ENCODE peak calls at places on chromosomes 3 and 15, in four cellular contexts. C is pancreas, L is prostate gland, R is gastrocnemius medialis. E is an unnamed sample.

GRCh38 chr3:37968232-37968631 is 22.4 kb upstream of the VILL start:
- DNase-seq in R (no peak), L (no peak), C (no peak), E (no peak)

GRCh38 chr3:150449169-150449721 is 41.1 kb downstream of the TSC22D2 start:
- DNase-seq in R (no peak), C (no peak), L (no peak), E (no peak)

GRCh38 chr3:156492801-156493261 is 62.1 kb downstream of the SSR3 start:
- DNase-seq in C (no peak), R (no peak), L (no peak), E (no peak)

GRCh38 chr3:140365872-140366697 is 311.8 kb upstream of the TRIM42 start:
- DNase-seq in C (no peak), R (no peak), L (no peak), E (no peak)

GRCh38 chr15:67465196-67465952 is 55.6 kb upstream of the C15orf61 start:
- DNase-seq in C (no peak), L (peak), R (no peak), E (no peak)

GRCh38 chr3:196938124-196938523 is 4.2 kb downstream of the NCBP2 start:
- DNase-seq in C (no peak), L (no peak), R (no peak), E (no peak)

GRCh38 chr3:53702776-53703175 is 143.4 kb downstream of the CHDH start:
- DNase-seq in L (no peak), C (no peak), R (no peak), E (no peak)

GRCh38 chr3:184260571-184261269 is 633 bp downstream of the CAMK2N2 start:
- DNase-seq in R (no peak), L (no peak), C (peak), E (no peak)

GRCh38 chr3:72664576-72664975 is 183.7 kb downstream of the SHQ1 start:
- DNase-seq in C (no peak), L (no peak), R (no peak), E (no peak)

GRCh38 chr15:70522323-70522966 is 240.9 kb downstream of the UACA start:
- DNase-seq in C (no peak), L (no peak), R (no peak), E (no peak)

GRCh38 chr15:40105517-40106202 is 3.0 kb downstream of the BMF start:
- DNase-seq in L (no peak), R (no peak), C (no peak), E (no peak)

GRCh38 chr3:16060945-16061344 is 113.5 kb upstream of the GALNT15 start:
- DNase-seq in C (no peak), L (no peak), R (peak), E (no peak)

GRCh38 chr3:47910777-47911440 is 105.3 kb downstream of the MAP4 start:
- DNase-seq in R (peak), L (no peak), C (no peak), E (no peak)

GRCh38 chr3:27613846-27614500 is 108.2 kb downstream of the EOMES start:
- DNase-seq in C (no peak), R (no peak), L (no peak), E (no peak)

GRCh38 chr3:188219147-188219546 is 65.2 kb downstream of the LPP start:
- DNase-seq in L (no peak), R (no peak), C (no peak), E (no peak)

GRCh38 chr3:8600457-8600856 is 44.1 kb downstream of the SSUH2 start:
- DNase-seq in R (no peak), C (no peak), L (no peak), E (no peak)

GRCh38 chr15:67807141-67807540 is 18.2 kb upstream of the SKOR1 start:
- DNase-seq in L (no peak), C (no peak), R (no peak), E (no peak)

GRCh38 chr3:168722091-168722490 is 626.4 kb upstream of the GOLIM4 start:
- DNase-seq in C (no peak), R (no peak), L (no peak), E (no peak)

GRCh38 chr3:111151438-111151837 is 79.8 kb downstream of the NECTIN3 start:
- DNase-seq in R (no peak), C (no peak), L (no peak), E (no peak)

GRCh38 chr15:39946862-39947261 is 12.9 kb downstream of the EIF2AK4 start:
- DNase-seq in R (no peak), C (no peak), L (no peak), E (no peak)

GRCh38 chr15:24878153-24878552 is 76.6 kb upstream of the SNRPN start:
- DNase-seq in C (peak), L (peak), R (peak), E (no peak)

GRCh38 chr15:41691471-41691870 is 31.3 kb downstream of the MGA start:
- DNase-seq in L (no peak), C (no peak), R (no peak), E (no peak)

GRCh38 chr3:185995352-185995751 is 57.5 kb upstream of the TRA2B start:
- DNase-seq in R (no peak), L (no peak), C (no peak), E (no peak)

GRCh38 chr3:50673937-50674336 is 790 bp upstream of the DOCK3 start:
- DNase-seq in L (no peak), C (no peak), R (no peak), E (no peak)

GRCh38 chr3:177530908-177531307 is 333.6 kb upstream of the TBL1XR1 start:
- DNase-seq in R (no peak), L (no peak), C (no peak), E (no peak)

GRCh38 chr15:75666823-75667501 is 19.2 kb downstream of the SNX33 start:
- DNase-seq in R (peak), C (no peak), L (no peak), E (peak)

GRCh38 chr15:57821826-57822225 is 115.3 kb downstream of the POLR2M start:
- DNase-seq in R (no peak), C (no peak), L (no peak), E (no peak)

GRCh38 chr15:98174286-98174685 is 213.8 kb downstream of the ARRDC4 start:
- DNase-seq in L (no peak), C (no peak), R (no peak), E (no peak)

GRCh38 chr3:126245811-126246727 is 65.7 kb upstream of the ALDH1L1 start:
- DNase-seq in L (peak), C (no peak), R (peak), E (peak)

GRCh38 chr3:197248341-197248740 is 50.1 kb downstream of the DLG1 start:
- DNase-seq in C (no peak), R (no peak), L (no peak), E (no peak)

GRCh38 chr3:107508331-107508730 is 14.4 kb upstream of the BBX start:
- DNase-seq in C (no peak), R (no peak), L (no peak), E (no peak)

GRCh38 chr3:31486865-31487533 is 45.7 kb upstream of the STT3B start:
- DNase-seq in L (no peak), C (no peak), R (no peak), E (no peak)

GRCh38 chr15:52523192-52523591 is 5.5 kb downstream of the MYO5A start:
- DNase-seq in C (no peak), L (no peak), R (no peak), E (no peak)

GRCh38 chr3:18424862-18425640 is at the start of gene SATB1:
- DNase-seq in R (peak), L (peak), C (peak), E (peak)

GRCh38 chr15:61684749-61685467 is 375.3 kb downstream of the VPS13C start:
- DNase-seq in R (no peak), L (no peak), C (no peak), E (no peak)

GRCh38 chr15:91892417-91892816 is 38.9 kb downstream of the SLCO3A1 start:
- DNase-seq in R (no peak), L (no peak), C (no peak), E (no peak)

GRCh38 chr3:177481329-177481728 is 284.0 kb upstream of the TBL1XR1 start:
- DNase-seq in C (no peak), R (no peak), L (no peak), E (no peak)

GRCh38 chr3:188179006-188179966 is 25.3 kb downstream of the LPP start:
- DNase-seq in R (peak), C (no peak), L (peak), E (no peak)

GRCh38 chr3:113214917-113215595 is 3.7 kb downstream of the BOC start:
- DNase-seq in L (no peak), R (no peak), C (no peak), E (no peak)

GRCh38 chr3:186589115-186589514 is 18.6 kb downstream of the DNAJB11 start:
- DNase-seq in C (no peak), L (no peak), R (no peak), E (no peak)

GRCh38 chr15:50777045-50777444 is 11.5 kb upstream of the SPPL2A start:
- DNase-seq in R (no peak), C (no peak), L (no peak), E (no peak)
- TF ChIP-seq CTCF in R (no peak), C (no peak), L (no peak), E (peak)

DNA sequence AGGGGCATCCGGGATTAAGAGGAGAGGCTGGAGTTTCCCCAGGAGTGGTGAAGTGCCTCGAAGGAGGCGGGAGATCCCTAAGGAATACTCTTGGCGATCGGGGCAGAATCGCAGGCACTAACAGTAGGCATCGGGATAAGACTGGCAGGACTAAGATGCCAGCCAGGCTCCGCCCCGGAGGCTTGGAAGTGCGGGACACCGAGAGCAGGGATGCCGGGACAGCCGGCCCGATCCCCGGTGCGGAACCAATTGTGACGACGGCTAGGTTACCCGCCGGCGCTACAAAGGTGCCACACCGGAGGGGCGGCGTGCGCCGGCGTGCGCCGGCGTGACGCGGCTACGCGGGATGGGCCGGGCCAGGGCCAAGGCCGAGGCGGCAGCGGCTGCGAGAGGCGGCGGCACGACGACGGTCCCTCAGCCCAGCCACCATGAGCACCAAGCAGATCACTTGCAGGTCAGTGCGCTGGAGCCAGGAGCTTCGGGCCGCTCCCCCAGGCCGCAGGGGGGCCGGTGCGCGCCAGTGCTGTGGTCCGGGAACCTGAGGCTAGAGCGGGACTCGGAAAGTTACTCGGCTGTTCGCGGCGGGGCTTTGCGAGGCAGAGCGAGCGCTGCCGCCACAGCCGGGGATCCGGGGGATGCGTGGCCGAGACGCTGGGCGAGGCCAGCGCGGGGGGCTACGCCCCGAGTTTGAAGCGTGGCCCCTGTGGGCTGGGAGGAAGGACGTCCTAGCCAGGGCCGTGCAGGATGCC is at the start of gene MKRN2:
- DNase-seq in R (peak), C (peak), L (peak), E (peak)
- TF ChIP-seq CTCF in R (no peak), C (no peak), L (no peak), E (no peak)

GRCh38 chr3:98574157-98574556 is 19.3 kb downstream of the CPOX start:
- DNase-seq in L (no peak), R (no peak), C (no peak), E (no peak)

GRCh38 chr3:98567646-98568280 is 25.6 kb downstream of the CPOX start:
- DNase-seq in C (no peak), R (no peak), L (no peak), E (no peak)

GRCh38 chr3:98568402-98568801 is 25.0 kb downstream of the CPOX start:
- DNase-seq in L (no peak), R (no peak), C (no peak), E (no peak)

GRCh38 chr3:98577178-98577895 is 16.1 kb downstream of the CPOX start:
- DNase-seq in C (no peak), R (no peak), L (no peak), E (no peak)

DNA sequence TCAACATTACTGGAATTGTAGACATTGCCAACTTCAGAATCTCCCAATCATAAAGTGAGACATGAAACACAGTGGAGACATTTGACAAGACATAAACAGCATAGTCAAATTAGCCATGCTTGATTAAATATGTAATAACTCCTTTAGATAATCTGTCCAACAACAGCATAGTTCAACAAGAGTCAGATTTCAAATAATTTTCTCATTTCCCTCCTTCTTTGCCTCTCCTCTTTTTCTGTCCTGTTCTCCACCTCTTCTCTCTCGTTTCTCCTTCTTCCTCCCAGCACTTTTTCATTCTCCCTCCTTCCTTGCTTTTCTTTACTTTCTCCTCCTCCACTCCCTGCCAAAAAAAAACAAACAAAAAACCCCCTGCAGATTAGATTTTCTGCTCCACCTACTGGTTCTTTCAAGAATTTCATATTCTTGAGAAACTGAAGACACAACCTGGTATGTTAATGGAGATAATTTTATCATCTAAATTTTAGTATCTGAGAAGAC is 20.1 kb downstream of the CPOX start:
- DNase-seq in L (no peak), R (no peak), C (no peak), E (no peak)
- TF ChIP-seq CTCF in L (peak), R (no peak), C (no peak), E (peak)

DNA sequence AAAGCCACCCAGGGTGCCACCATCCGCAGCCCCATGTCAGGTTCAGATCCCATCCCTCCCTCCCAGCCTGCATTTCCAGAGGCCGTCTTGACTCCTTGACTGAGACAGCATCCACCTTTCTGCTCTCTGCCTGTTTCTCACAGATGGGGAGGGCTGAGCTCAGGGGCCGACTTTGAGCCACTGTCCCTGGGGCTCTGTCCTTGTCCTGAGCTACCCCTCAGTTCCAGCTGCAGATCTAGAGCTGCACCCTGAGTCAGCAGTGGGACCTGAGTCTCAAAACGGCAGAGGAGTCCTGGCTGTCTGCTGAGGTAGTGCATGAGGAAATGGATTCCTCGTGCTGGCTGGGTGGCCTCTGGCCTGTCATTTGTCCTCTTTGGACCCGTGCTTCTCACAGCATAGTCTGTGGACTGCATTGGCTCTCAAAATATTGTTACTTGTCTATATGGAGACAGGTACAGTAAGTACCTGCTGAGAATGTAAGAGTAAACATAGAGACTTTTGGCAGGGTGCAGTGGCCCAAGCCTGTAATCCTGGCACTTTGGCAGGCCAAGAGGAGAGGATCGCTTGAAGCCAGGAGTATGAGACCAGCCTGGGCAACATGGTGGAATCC is 22.3 kb downstream of the RPLP1 start:
- DNase-seq in R (no peak), L (peak), C (no peak), E (no peak)
- TF ChIP-seq CTCF in R (no peak), L (peak), C (no peak), E (no peak)

DNA sequence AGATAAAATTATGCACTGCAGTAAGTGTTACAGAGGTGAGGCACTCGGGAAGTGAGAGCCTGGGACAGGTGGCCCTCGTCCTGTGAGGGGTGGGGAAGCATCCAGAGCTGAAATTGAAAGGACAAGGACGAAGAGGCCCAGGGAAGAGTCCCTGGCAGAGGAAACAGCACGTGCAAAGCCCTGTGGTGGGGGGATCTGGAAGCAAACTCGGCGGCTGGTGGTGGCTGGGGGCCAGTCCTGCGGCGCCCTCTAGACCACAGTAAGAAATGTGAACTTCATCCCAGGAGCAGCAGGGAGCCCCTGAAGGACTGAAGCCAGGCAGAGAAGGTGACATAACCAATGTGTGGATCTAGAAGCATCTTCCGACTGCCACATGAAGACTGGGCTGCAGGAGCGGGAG is 42.8 kb downstream of the GRIP2 start:
- DNase-seq in L (no peak), R (peak), C (peak), E (peak)
- TF ChIP-seq CTCF in L (no peak), R (no peak), C (no peak), E (no peak)